ENCODE peak calls at places on chromosomes 7 and 10, in ten cellular contexts. I, R, A, N, J, X, B, K, Q and M are unnamed samples.

GRCh38 chr10:57260175-57260574 is 899.1 kb upstream of the ZWINT start:
- DNase-seq in I (no peak), R (no peak), A (no peak), N (no peak), J (no peak), X (peak; percentile 54), B (no peak), K (no peak), Q (no peak), M (peak; percentile 50)

GRCh38 chr10:58951087-58951486 is 225.4 kb upstream of the PHYHIPL start:
- DNase-seq in I (no peak), R (no peak), A (no peak), N (no peak), J (no peak), X (no peak), B (no peak), K (no peak), Q (no peak), M (no peak)

GRCh38 chr10:62560207-62560819 is 186.1 kb downstream of the ZNF365 start:
- DNase-seq in I (no peak), R (peak; percentile 4), A (no peak), N (no peak), J (peak; percentile 54), X (no peak), B (no peak), K (peak; percentile 76), Q (peak; percentile 30), M (peak; percentile 87)

GRCh38 chr7:11489280-11489679 is 342.7 kb downstream of the THSD7A start:
- DNase-seq in I (no peak), R (peak; percentile 49), A (no peak), N (no peak), J (no peak), X (no peak), B (no peak), K (no peak), Q (no peak), M (no peak)

GRCh38 chr10:43230101-43230908 is 36.6 kb downstream of the RASGEF1A start:
- DNase-seq in I (no peak), R (peak; percentile 70), A (no peak), N (no peak), J (no peak), X (no peak), B (peak; percentile 39), K (no peak), Q (no peak), M (no peak)

GRCh38 chr7:2967238-2967637 is 76.4 kb downstream of the CARD11 start:
- DNase-seq in I (no peak), R (no peak), A (no peak), N (no peak), J (no peak), X (no peak), B (no peak), K (no peak), Q (no peak), M (no peak)

GRCh38 chr7:10734595-10734994 is 239.1 kb upstream of the PHF14 start:
- DNase-seq in I (no peak), R (no peak), A (no peak), N (no peak), J (no peak), X (no peak), B (no peak), K (no peak), Q (no peak), M (no peak)

GRCh38 chr7:13144622-13145021 is 457.2 kb downstream of the ARL4A start:
- DNase-seq in I (no peak), R (no peak), A (no peak), N (no peak), J (no peak), X (no peak), B (no peak), K (peak; percentile 33), Q (no peak), M (peak; percentile 47)

GRCh38 chr10:117462424-117462792 is 80.1 kb upstream of the EMX2 start:
- DNase-seq in I (no peak), R (peak; percentile 69), A (no peak), N (no peak), J (no peak), X (no peak), B (peak; percentile 35), K (no peak), Q (peak; percentile 35), M (peak; percentile 11)

GRCh38 chr7:31407277-31407676 is 66.8 kb upstream of the NEUROD6 start:
- DNase-seq in I (no peak), R (no peak), A (no peak), N (no peak), J (no peak), X (no peak), B (no peak), K (no peak), Q (no peak), M (no peak)

GRCh38 chr7:72114129-72114528 is 298.0 kb downstream of the CALN1 start:
- DNase-seq in I (no peak), R (no peak), A (no peak), N (no peak), J (no peak), X (no peak), B (no peak), K (no peak), Q (no peak), M (no peak)

GRCh38 chr10:77290528-77291155 is 347.0 kb downstream of the KCNMA1 start:
- DNase-seq in I (no peak), R (no peak), A (no peak), N (peak; percentile 32), J (peak; percentile 93), X (peak; percentile 77), B (no peak), K (peak; percentile 95), Q (peak; percentile 32), M (peak; percentile 55)

GRCh38 chr10:113945075-113945686 is 90.7 kb downstream of the NHLRC2 start:
- DNase-seq in I (no peak), R (no peak), A (peak; percentile 59), N (no peak), J (peak; percentile 32), X (peak; percentile 80), B (no peak), K (peak; percentile 68), Q (peak; percentile 50), M (peak; percentile 80)
- H3K4me2 ChIP-seq in I (no peak overlapping the region), R (no peak overlapping the region), A (peak overlapping the region; percentile 54), N (no peak overlapping the region), J (peak overlapping the region; percentile 33), X (peak overlapping the region; percentile 33), B (no peak overlapping the region), K (peak overlapping the region; percentile 52), Q (no peak overlapping the region), M (peak overlapping the region; percentile 17)

DNA sequence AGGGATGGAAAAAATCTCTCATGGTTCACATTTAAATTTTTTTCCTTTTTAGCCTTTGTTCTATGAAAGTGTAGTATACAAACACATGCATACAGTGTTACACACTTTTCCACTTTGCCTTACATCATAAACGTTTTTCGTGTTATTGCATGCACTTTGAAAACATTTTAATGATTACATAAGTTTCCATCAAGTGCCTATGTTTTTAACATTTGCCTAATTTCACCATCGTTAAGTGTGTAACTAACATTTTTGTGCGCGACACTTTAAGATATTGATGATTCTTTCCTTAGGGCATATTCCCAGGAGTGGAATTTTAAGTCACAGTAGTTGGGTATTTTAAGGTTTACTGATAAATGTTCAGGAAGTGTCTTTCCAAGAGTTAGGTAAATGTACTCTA is 1.5 kb upstream of the FRAT2 start:
- DNase-seq in I (no peak), R (no peak), A (no peak), N (no peak), J (no peak), X (no peak), B (no peak), K (no peak), Q (no peak), M (no peak)
- TF ChIP-seq EZH2 in I (no peak), R (no peak), A (no peak), N (no peak), J (no peak), X (no peak), B (no peak), K (peak; percentile 29), Q (no peak), M (no peak)

DNA sequence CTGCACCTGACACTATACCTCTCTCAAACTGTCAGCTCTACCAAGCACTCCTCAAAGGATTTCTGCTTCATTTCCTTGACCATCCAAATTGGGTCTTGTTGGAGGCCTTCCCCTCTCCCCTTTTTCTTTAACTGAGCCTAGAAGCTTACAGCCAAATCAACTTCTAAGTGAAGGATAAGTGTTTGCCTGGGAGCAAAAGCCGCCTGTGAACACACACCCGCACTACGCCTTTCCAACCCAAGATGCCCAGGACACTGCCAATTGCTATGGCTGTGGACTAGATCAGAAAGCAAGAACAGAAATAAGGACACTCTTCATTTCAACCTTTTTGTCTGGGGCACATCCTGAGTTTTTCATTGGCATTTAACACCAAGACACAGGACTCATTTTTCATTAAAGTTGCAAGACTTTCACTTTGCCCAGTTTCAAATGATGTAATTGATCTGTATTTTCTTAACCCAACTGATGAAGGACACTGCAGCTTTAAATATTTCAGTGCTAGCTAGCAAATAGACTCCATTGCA is 52.8 kb downstream of the CPEB3 start:
- DNase-seq in I (no peak), R (no peak), A (no peak), N (no peak), J (no peak), X (no peak), B (no peak), K (no peak), Q (no peak), M (no peak)
- H3K4me3 ChIP-seq in I (no peak overlapping the region), R (peak overlapping the region; percentile 52), A (no peak overlapping the region), N (peak overlapping the region; percentile 78), J (no peak overlapping the region), X (peak overlapping the region; percentile 82), B (no peak overlapping the region), K (no peak overlapping the region), Q (peak overlapping the region; percentile 68), M (no peak overlapping the region)

DNA sequence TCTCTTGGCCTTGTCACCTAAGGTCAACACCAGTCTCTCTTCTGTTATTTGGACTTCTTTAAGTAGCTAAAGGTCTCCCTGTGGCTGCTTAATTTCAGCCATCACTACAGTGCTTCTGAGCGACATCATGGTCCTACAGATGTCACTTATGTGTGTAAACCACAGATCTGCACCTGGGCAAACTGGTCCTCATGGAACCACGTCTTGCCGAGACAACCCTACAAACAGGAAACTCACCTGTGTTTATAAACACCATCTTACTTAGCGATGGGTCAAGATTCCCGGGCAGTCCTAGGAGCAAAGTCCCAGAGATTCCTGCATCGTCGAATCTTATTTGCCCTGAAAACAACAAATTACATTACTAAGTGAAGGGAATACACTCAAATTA is 27.8 kb downstream of the KLF6 start:
- DNase-seq in I (peak; percentile 77), R (no peak), A (no peak), N (no peak), J (no peak), X (peak; percentile 65), B (no peak), K (no peak), Q (no peak), M (no peak)
- H3K4me2 ChIP-seq in I (peak overlapping the region; percentile 62), R (no peak overlapping the region), A (peak overlapping the region; percentile 16), N (peak overlapping the region; percentile 66), J (peak overlapping the region; percentile 68), X (peak overlapping the region; percentile 68), B (no peak overlapping the region), K (no peak overlapping the region), Q (no peak overlapping the region), M (no peak overlapping the region)

GRCh38 chr7:51316666-51317581 is at the start of gene COBL:
- DNase-seq in I (no peak), R (peak; percentile 86), A (no peak), N (no peak), J (no peak), X (no peak), B (peak; percentile 72), K (no peak), Q (peak; percentile 86), M (no peak)
- TF ChIP-seq EZH2 in I (no peak), R (no peak), A (no peak), N (no peak), J (no peak), X (no peak), B (peak; percentile 26), K (no peak), Q (no peak), M (no peak)